ENCODE peak calls at places on chromosomes 4 and X, in four cellular contexts. T is neural progenitor cell, D is PC-9, R is SK-N-SH. S is an unnamed sample.

GRCh38 chr4:67291639-67292038 is 253.7 kb downstream of the CENPC start:
- DNase-seq in T (no peak), D (no peak), R (no peak), S (no peak)

GRCh38 chrX:50704360-50704759 is 109.6 kb downstream of the SHROOM4 start:
- DNase-seq in T (no peak), D (no peak), R (no peak), S (no peak)

GRCh38 chrX:10087391-10087790 is 69.4 kb upstream of the CLCN4 start:
- DNase-seq in T (no peak), D (no peak), R (no peak), S (no peak)

GRCh38 chr4:151569650-151570049 is 160.7 kb downstream of the FHIP1A start:
- DNase-seq in T (no peak), D (peak; percentile 29), R (no peak), S (no peak)

GRCh38 chr4:4432341-4433125 is 45.6 kb downstream of the NSG1 start:
- DNase-seq in T (no peak), D (no peak), R (no peak), S (no peak)

GRCh38 chrX:72313757-72314156 is 8.0 kb upstream of the CITED1 start:
- DNase-seq in T (no peak), D (no peak), R (no peak), S (no peak)

GRCh38 chrX:53356186-53356585 is 66.3 kb downstream of the SMC1A start:
- DNase-seq in T (peak; percentile 8), D (peak; percentile 29), R (peak; percentile 40), S (peak; percentile 64)

GRCh38 chr4:10063544-10064300 is 42.4 kb upstream of the SLC2A9 start:
- DNase-seq in T (peak; percentile 88), D (peak; percentile 35), R (no peak), S (peak; percentile 65)

GRCh38 chrX:1673337-1673736 is 58.5 kb downstream of the ASMT start:
- DNase-seq in T (peak; percentile 36), D (no peak), R (peak; percentile 29), S (peak; percentile 54)

GRCh38 chr4:140448830-140449229 is 21.4 kb upstream of the CLGN start:
- DNase-seq in T (no peak), D (no peak), R (peak; percentile 12), S (no peak)

GRCh38 chr4:164383187-164384181 is 370.4 kb upstream of the SMIM31 start:
- DNase-seq in T (peak; percentile 86), D (peak; percentile 8), R (peak; percentile 16), S (peak; percentile 78)

GRCh38 chr4:47667552-47667951 is 170.3 kb downstream of the CORIN start:
- DNase-seq in T (no peak), D (no peak), R (no peak), S (no peak)

GRCh38 chr4:183758006-183758734 is 99.1 kb downstream of the TRAPPC11 start:
- DNase-seq in T (peak; percentile 37), D (no peak), R (no peak), S (peak; percentile 73)
- TF ChIP-seq CTCF in T (peak; percentile 55), D (no peak), R (peak; percentile 19), S (peak; percentile 76)

DNA sequence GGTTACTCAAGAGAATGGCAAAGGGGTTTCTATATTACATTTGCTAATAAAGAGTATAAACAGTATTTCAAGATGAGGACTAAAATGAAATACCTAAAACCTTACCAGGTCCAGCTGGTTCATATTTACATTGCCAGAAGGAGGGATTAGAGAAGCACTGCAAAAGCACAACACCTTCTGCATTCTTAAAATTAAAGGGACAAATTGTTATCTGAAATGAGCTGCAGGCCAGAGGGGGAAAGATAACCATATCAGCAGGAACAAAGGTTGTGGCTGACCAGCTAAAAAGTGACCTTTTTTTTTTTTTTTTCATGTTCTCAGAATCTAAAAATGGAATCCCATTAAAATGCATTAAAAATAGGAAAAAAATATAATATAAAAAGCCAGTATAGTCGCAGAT is 39.7 kb downstream of the AFF2 start:
- DNase-seq in T (no peak), D (no peak), R (no peak), S (no peak)
- H3F3A ChIP-seq in T (no peaks in the 10 kb centered on the region), D (no peaks in the 10 kb centered on the region), R (no peaks in the 10 kb centered on the region), S (no peaks in the 10 kb centered on the region)

GRCh38 chrX:30593435-30594200 is 16.1 kb upstream of the TASL start:
- DNase-seq in T (no peak), D (peak; percentile 41), R (no peak), S (peak; percentile 16)
- TF ChIP-seq CTCF in T (no peak), D (peak; percentile 30), R (no peak), S (peak; percentile 43)

GRCh38 chr4:65502151-65502691 is 168.1 kb downstream of the EPHA5 start:
- DNase-seq in T (no peak), D (no peak), R (no peak), S (no peak)

GRCh38 chr4:65495439-65495838 is 174.8 kb downstream of the EPHA5 start:
- DNase-seq in T (no peak), D (no peak), R (no peak), S (no peak)

GRCh38 chr4:65498606-65499005 is 171.7 kb downstream of the EPHA5 start:
- DNase-seq in T (no peak), D (no peak), R (no peak), S (no peak)
- H3F3A ChIP-seq in T (no peaks in the 10 kb centered on the region), D (no peaks in the 10 kb centered on the region), R (peaks cover 4% of the 10 kb centered on the region), S (no peaks in the 10 kb centered on the region)